ENCODE peak calls at places on chromosomes 11 and 22, in five cellular contexts. C is astrocyte, M is coronary artery, P is thoracic aorta, Y is tibial artery. N is an unnamed sample.

GRCh38 chr22:21078916-21079315 is 33.2 kb downstream of the LRRC74B start:
- DNase-seq in C (no peak), M (no peak), P (no peak), Y (no peak), N (no peak)

GRCh38 chr22:30340911-30341685 is 14.4 kb upstream of the TBC1D10A start:
- DNase-seq in C (no peak), M (no peak), P (peak; percentile 57), Y (peak; percentile 44), N (peak; percentile 90)

GRCh38 chr11:16239130-16240105 is 116.9 kb downstream of the SOX6 start:
- DNase-seq in C (no peak), M (no peak), P (no peak), Y (no peak), N (no peak)

GRCh38 chr22:17700778-17701177 is 62.2 kb downstream of the BCL2L13 start:
- DNase-seq in C (no peak), M (no peak), P (no peak), Y (no peak), N (no peak)

GRCh38 chr11:120446802-120447201 is 64.7 kb upstream of the GRIK4 start:
- DNase-seq in C (no peak), M (no peak), P (no peak), Y (no peak), N (no peak)

GRCh38 chr11:34439521-34440258 is 956 bp downstream of the CAT start:
- DNase-seq in C (no peak), M (no peak), P (no peak), Y (no peak), N (no peak)

GRCh38 chr22:37669586-37669985 is 5.8 kb upstream of the LGALS1 start:
- DNase-seq in C (peak; percentile 66), M (no peak), P (no peak), Y (no peak), N (no peak)

GRCh38 chr11:10998674-10999073 is 140.8 kb upstream of the ZBED5 start:
- DNase-seq in C (no peak), M (no peak), P (no peak), Y (no peak), N (no peak)

GRCh38 chr11:11621881-11622706 is at the start of gene GALNT18:
- DNase-seq in C (peak; percentile 83), M (peak; percentile 92), P (peak; percentile 41), Y (peak; percentile 87), N (peak; percentile 96)

GRCh38 chr11:70951139-70951804 is 301.1 kb downstream of the SHANK2 start:
- DNase-seq in C (no peak), M (no peak), P (no peak), Y (no peak), N (no peak)

GRCh38 chr22:37496651-37497599 is 10.7 kb upstream of the MFNG start:
- DNase-seq in C (peak; percentile 97), M (no peak), P (no peak), Y (no peak), N (no peak)

GRCh38 chr11:109798521-109798920 is 294.7 kb upstream of the ZC3H12C start:
- DNase-seq in C (peak; percentile 55), M (no peak), P (no peak), Y (no peak), N (no peak)

GRCh38 chr22:27474711-27475547 is 326.6 kb downstream of the MN1 start:
- DNase-seq in C (peak; percentile 96), M (no peak), P (no peak), Y (no peak), N (no peak)

GRCh38 chr11:102664001-102664752 is 39.0 kb upstream of the MMP20 start:
- DNase-seq in C (no peak), M (no peak), P (no peak), Y (no peak), N (no peak)

GRCh38 chr11:46718155-46719019 is 626 bp upstream of the F2 start:
- DNase-seq in C (no peak), M (no peak), P (no peak), Y (no peak), N (no peak)

GRCh38 chr22:41845380-41846267 is 12.7 kb downstream of the SREBF2 start:
- DNase-seq in C (no peak), M (no peak), P (no peak), Y (no peak), N (no peak)

GRCh38 chr22:48452766-48453165 is 1374.9 kb downstream of the BRD1 start:
- DNase-seq in C (no peak), M (no peak), P (no peak), Y (no peak), N (no peak)

GRCh38 chr11:26134481-26135355 is 197.2 kb upstream of the ANO3 start:
- DNase-seq in C (no peak), M (no peak), P (no peak), Y (no peak), N (no peak)

GRCh38 chr11:11856638-11857037 is 14.9 kb downstream of the USP47 start:
- DNase-seq in C (peak; percentile 55), M (no peak), P (no peak), Y (no peak), N (no peak)

GRCh38 chr11:45449036-45449601 is 163.0 kb upstream of the SYT13 start:
- DNase-seq in C (no peak), M (no peak), P (no peak), Y (no peak), N (no peak)

GRCh38 chr11:60880189-60880588 is 12.8 kb downstream of the ZP1 start:
- DNase-seq in C (no peak), M (no peak), P (no peak), Y (no peak), N (no peak)

GRCh38 chr11:94597896-94598295 is 30.7 kb downstream of the PIWIL4 start:
- DNase-seq in C (no peak), M (no peak), P (no peak), Y (no peak), N (no peak)

GRCh38 chr22:41565403-41566054 is 4.7 kb downstream of the CSDC2 start:
- DNase-seq in C (peak; percentile 81), M (no peak), P (no peak), Y (peak; percentile 41), N (peak; percentile 34)

GRCh38 chr11:112302226-112302868 is 41.7 kb upstream of the PLET1 start:
- DNase-seq in C (no peak), M (no peak), P (no peak), Y (no peak), N (no peak)

GRCh38 chr11:45045692-45046471 is 95.2 kb upstream of the TP53I11 start:
- DNase-seq in C (peak; percentile 34), M (no peak), P (no peak), Y (peak; percentile 74), N (peak; percentile 74)

GRCh38 chr11:15605094-15605493 is 490.4 kb downstream of the INSC start:
- DNase-seq in C (no peak), M (no peak), P (no peak), Y (no peak), N (no peak)

DNA sequence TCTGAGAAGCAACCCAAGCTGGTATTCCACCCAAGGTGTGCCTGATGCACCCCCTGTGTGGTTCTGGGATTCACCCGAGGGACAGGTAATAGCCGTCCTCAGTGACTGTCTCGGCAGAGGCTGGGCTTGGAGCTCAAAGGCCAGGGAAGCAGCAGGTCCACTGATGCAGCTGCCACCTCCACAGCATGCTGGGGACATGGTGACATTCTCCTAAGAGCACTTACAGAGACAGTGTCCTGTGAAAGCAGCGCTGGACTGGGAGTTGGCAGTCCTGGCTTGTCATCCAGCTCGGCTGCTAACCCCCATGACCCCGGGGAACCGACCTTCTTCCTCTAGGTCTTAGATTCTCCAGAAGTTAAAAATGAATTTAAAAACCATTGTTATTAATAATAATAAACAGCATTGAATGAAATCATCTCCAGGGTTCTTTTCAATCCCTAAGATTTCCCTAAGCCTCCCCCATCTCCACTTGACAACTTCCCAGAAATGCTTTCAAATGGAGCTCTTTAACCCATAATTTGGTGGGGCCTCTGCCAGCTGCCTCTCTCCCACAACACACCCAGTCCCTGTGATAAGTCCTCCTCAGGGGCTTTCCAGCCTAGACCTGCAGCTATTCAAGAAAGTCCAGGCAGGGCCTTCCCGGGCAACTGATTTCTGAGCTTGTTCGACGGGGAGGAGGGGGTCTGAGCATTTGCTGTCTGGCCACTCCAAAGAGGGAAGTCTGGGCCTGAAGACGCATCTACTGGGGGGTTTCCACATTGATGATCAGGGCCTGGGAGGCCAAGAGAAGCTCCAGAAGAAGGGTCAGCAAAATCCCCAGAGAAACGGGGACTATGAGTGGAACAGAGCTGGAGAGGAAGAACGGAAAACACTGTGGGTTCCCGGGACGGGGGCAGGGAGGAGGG is 72.6 kb downstream of the RPUSD4 start:
- DNase-seq in C (no peak), M (no peak), P (no peak), Y (no peak), N (no peak)
- H3K27ac ChIP-seq in C (no peak overlapping the region), M (no peak overlapping the region), P (no peak overlapping the region), Y (no peak overlapping the region), N (no peak overlapping the region)

GRCh38 chr22:50193621-50194020 is 7.2 kb upstream of the SELENOO start:
- DNase-seq in C (no peak), M (no peak), P (no peak), Y (no peak), N (no peak)
- H3K27ac ChIP-seq in C (no peak overlapping the region), M (no peak overlapping the region), P (no peak overlapping the region), Y (no peak overlapping the region), N (no peak overlapping the region)

GRCh38 chr22:46578824-46579561 is 41.2 kb upstream of the GRAMD4 start:
- DNase-seq in C (no peak), M (no peak), P (peak; percentile 1), Y (peak; percentile 67), N (peak; percentile 80)
- H3K27ac ChIP-seq in C (no peak overlapping the region), M (peak overlapping the region; percentile 34), P (peak overlapping the region; percentile 6), Y (peak overlapping the region; percentile 57), N (peak overlapping the region; percentile 81)

GRCh38 chr22:36234211-36234610 is 5.1 kb downstream of the APOL2 start:
- DNase-seq in C (no peak), M (no peak), P (no peak), Y (no peak), N (no peak)

GRCh38 chr22:36236338-36237319 is 2.7 kb downstream of the APOL2 start:
- DNase-seq in C (no peak), M (peak; percentile 73), P (no peak), Y (no peak), N (no peak)

GRCh38 chr22:36233796-36234195 is 5.5 kb downstream of the APOL2 start:
- DNase-seq in C (no peak), M (no peak), P (no peak), Y (no peak), N (no peak)

GRCh38 chr22:36235585-36235984 is 3.7 kb downstream of the APOL2 start:
- DNase-seq in C (no peak), M (no peak), P (no peak), Y (no peak), N (no peak)

GRCh38 chr22:36234919-36235318 is 4.4 kb downstream of the APOL2 start:
- DNase-seq in C (no peak), M (peak; percentile 66), P (no peak), Y (no peak), N (no peak)
- H3K27ac ChIP-seq in C (no peak overlapping the region), M (no peak overlapping the region), P (no peak overlapping the region), Y (no peak overlapping the region), N (no peak overlapping the region)

GRCh38 chr11:6609502-6610015 is 2.5 kb downstream of the TAF10 start:
- DNase-seq in C (no peak), M (peak; percentile 63), P (no peak), Y (no peak), N (no peak)
- H3K27ac ChIP-seq in C (no peak overlapping the region), M (peak overlapping the region; percentile 99), P (peak overlapping the region; percentile 100), Y (peak overlapping the region; percentile 98), N (peak overlapping the region; percentile 100)

GRCh38 chr22:46727813-46728364 is 10.2 kb downstream of the CERK start:
- DNase-seq in C (no peak), M (no peak), P (no peak), Y (no peak), N (no peak)
- H3K27ac ChIP-seq in C (no peak overlapping the region), M (no peak overlapping the region), P (no peak overlapping the region), Y (no peak overlapping the region), N (no peak overlapping the region)